ENCODE peak calls at places on chromosomes 12 and 14, in five cellular contexts. X, I, Q, Z and M are unnamed samples.

GRCh38 chr12:132950844-132951535 is 5.1 kb downstream of the ZNF605 start:
- DNase-seq in X (no peak), I (no peak), Q (no peak), Z (no peak), M (no peak)

GRCh38 chr14:67446371-67447032 is 34.5 kb upstream of the PLEK2 start:
- DNase-seq in X (no peak), I (no peak), Q (no peak), Z (no peak), M (no peak)

GRCh38 chr12:88391556-88391955 is 188.7 kb downstream of the KITLG start:
- DNase-seq in X (no peak), I (no peak), Q (peak), Z (no peak), M (no peak)

GRCh38 chr12:118493962-118494361 is 117.6 kb downstream of the SUDS3 start:
- DNase-seq in X (no peak), I (no peak), Q (no peak), Z (no peak), M (no peak)

GRCh38 chr14:22822017-22822618 is 6.9 kb upstream of the SLC7A7 start:
- DNase-seq in X (peak), I (no peak), Q (no peak), Z (no peak), M (no peak)

GRCh38 chr14:35992816-35993511 is 166.8 kb downstream of the BRMS1L start:
- DNase-seq in X (no peak), I (no peak), Q (no peak), Z (no peak), M (no peak)

GRCh38 chr14:59583755-59584154 is 7.1 kb upstream of the CCDC175 start:
- DNase-seq in X (no peak), I (no peak), Q (no peak), Z (no peak), M (no peak)

GRCh38 chr14:20409226-20409625 is 4.1 kb downstream of the TEP1 start:
- DNase-seq in X (no peak), I (no peak), Q (no peak), Z (no peak), M (no peak)

GRCh38 chr12:675562-675961 is 12.3 kb upstream of the NINJ2 start:
- DNase-seq in X (no peak), I (no peak), Q (no peak), Z (no peak), M (no peak)

GRCh38 chr14:73753043-73753886 is 39.1 kb upstream of the PNMA1 start:
- DNase-seq in X (peak), I (no peak), Q (no peak), Z (no peak), M (peak)

GRCh38 chr12:4874671-4875070 is 35.0 kb upstream of the KCNA1 start:
- DNase-seq in X (no peak), I (no peak), Q (no peak), Z (no peak), M (no peak)

GRCh38 chr12:56115329-56115728 is 1.1 kb upstream of the RPL41 start:
- DNase-seq in X (no peak), I (no peak), Q (no peak), Z (no peak), M (no peak)

GRCh38 chr12:81450920-81451739 is 308.0 kb downstream of the PPFIA2 start:
- DNase-seq in X (peak), I (no peak), Q (peak), Z (peak), M (peak)

GRCh38 chr12:26767865-26768264 is 65.1 kb downstream of the ITPR2 start:
- DNase-seq in X (no peak), I (no peak), Q (no peak), Z (no peak), M (no peak)

GRCh38 chr12:51371295-51371953 is 19.8 kb downstream of the GALNT6 start:
- DNase-seq in X (no peak), I (no peak), Q (peak), Z (peak), M (peak)

GRCh38 chr12:5332521-5332920 is 99.4 kb upstream of the NTF3 start:
- DNase-seq in X (no peak), I (no peak), Q (no peak), Z (no peak), M (no peak)

GRCh38 chr12:10753066-10753465 is 29.9 kb upstream of the YBX3 start:
- DNase-seq in X (no peak), I (no peak), Q (no peak), Z (no peak), M (no peak)

GRCh38 chr12:110530511-110530910 is 28.4 kb downstream of the RAD9B start:
- DNase-seq in X (no peak), I (no peak), Q (no peak), Z (no peak), M (no peak)

GRCh38 chr12:131694116-131694838 is 16.6 kb upstream of the SFSWAP start:
- DNase-seq in X (no peak), I (no peak), Q (no peak), Z (no peak), M (no peak)

GRCh38 chr12:51389302-51389999 is 1.8 kb downstream of the GALNT6 start:
- DNase-seq in X (peak), I (no peak), Q (no peak), Z (no peak), M (no peak)

GRCh38 chr12:108568653-108569154 is 6.3 kb downstream of the ISCU start:
- DNase-seq in X (no peak), I (peak), Q (no peak), Z (no peak), M (no peak)

GRCh38 chr12:109679716-109680520 is 33.7 kb upstream of the FAM222A start:
- DNase-seq in X (no peak), I (no peak), Q (no peak), Z (no peak), M (no peak)

GRCh38 chr12:88958961-88959360 is 378.7 kb upstream of the KITLG start:
- DNase-seq in X (no peak), I (no peak), Q (no peak), Z (no peak), M (no peak)

GRCh38 chr14:98926151-98926550 is 345.8 kb downstream of the BCL11B start:
- DNase-seq in X (no peak), I (no peak), Q (no peak), Z (no peak), M (no peak)

GRCh38 chr12:62834971-62835547 is 99.9 kb downstream of the PPM1H start:
- DNase-seq in X (no peak), I (peak), Q (peak), Z (no peak), M (no peak)

DNA sequence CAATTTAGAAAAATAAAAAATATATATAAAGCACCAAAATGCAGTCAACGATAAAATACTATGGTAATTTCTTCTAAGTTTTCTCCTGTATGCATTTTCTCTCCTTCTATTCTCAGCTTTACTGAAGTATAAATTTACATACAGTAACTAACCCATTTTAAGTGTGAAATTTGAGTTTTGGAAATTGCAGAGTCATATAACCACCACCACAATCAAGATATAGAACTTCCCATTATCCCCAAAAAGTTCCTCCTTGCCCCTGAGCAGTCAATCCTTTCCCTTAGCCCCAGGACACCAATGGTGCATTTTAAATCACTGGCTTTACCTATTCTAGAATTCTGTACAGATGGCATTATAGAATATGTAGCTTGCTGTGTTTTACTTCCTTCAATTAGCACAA is 31.0 kb upstream of the BBS10 start:
- DNase-seq in X (no peak), I (no peak), Q (no peak), Z (no peak), M (no peak)
- TF ChIP-seq SRF in X (no peak), I (no peak), Q (no peak), Z (no peak), M (no peak)

GRCh38 chr12:115078988-115079387 is 395.0 kb upstream of the TBX3 start:
- DNase-seq in X (no peak), I (no peak), Q (no peak), Z (no peak), M (no peak)

GRCh38 chr12:115078334-115078733 is 394.4 kb upstream of the TBX3 start:
- DNase-seq in X (no peak), I (no peak), Q (no peak), Z (no peak), M (peak)

GRCh38 chr12:115085594-115085993 is 401.6 kb upstream of the TBX3 start:
- DNase-seq in X (no peak), I (no peak), Q (no peak), Z (no peak), M (no peak)

GRCh38 chr12:115075552-115076170 is 391.7 kb upstream of the TBX3 start:
- DNase-seq in X (peak), I (no peak), Q (no peak), Z (no peak), M (no peak)

DNA sequence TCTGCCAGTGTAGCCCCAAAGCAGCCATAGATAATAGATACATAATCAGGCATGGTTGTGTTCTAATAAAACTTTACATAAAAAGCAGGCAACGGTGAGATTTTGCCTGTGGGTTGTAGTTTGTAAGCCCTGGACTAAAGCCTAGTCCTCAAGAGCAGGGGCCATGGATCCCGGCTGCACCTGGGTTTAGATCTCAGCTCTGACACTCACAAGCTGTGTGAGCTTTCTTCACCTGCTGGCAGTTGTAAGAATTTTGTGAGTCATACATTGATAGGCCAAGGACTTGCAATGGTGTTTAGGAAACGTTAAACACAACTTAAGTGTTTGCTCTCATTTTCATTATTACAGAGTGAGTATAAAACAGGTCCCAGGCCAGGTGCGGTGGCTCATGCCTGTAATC is 395.8 kb upstream of the TBX3 start:
- DNase-seq in X (no peak), I (no peak), Q (no peak), Z (no peak), M (no peak)
- TF ChIP-seq SRF in X (no peak), I (no peak), Q (no peak), Z (no peak), M (no peak)

GRCh38 chr12:94988471-94988870 is 15.0 kb downstream of the NDUFA12 start:
- DNase-seq in X (no peak), I (no peak), Q (no peak), Z (no peak), M (no peak)
- TF ChIP-seq SRF in X (no peak), I (no peak), Q (no peak), Z (no peak), M (no peak)

DNA sequence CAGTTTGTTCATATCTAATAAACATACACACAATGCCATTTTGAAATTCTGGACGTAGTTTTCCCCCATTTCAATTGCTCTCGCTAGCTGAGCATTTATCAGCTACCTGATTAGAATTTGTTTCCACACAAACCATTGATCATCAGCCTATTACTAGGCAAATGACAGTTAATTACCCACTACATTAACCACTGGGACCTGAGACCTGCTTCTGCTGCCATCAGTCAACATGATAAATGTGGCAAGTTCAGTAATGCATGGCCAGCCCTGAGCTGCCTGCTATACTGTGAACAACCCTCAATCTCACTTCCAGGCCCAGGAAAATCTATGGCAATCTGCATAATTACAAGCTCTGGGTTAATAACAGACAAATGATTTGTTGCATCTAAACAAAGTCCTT is 43.5 kb downstream of the LMO3 start:
- DNase-seq in X (no peak), I (no peak), Q (no peak), Z (no peak), M (no peak)
- TF ChIP-seq SRF in X (no peak), I (no peak), Q (no peak), Z (no peak), M (no peak)

DNA sequence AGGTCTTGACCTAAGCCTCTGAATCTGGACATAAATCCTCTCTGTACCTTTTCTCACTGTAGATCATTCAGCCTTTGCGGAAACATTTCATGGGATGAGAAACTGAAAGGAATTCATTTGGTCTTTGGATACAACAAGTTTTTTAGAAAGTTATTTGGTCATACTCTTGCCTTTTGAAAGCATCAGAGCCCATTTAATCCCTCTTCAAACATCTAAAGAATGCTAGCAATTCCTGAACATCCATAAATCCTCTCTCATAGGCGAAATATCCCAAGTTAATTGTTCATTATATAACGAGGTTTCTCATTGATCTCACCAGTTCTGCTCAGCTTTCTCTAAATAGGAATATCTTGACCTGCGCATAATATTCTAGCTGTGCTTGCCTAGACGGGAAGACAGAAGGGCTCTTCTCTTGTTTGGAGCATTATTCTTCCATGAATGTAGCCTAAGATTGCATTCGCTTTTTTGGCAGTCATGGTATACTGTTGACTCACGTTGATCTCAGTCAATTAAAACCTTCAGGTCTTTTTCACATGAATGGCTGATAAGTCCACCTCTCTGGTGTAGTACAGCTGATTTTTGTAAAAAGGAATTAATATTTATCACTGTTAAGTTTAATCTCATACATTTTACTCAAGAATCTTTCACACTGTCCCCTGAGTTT is 24.1 kb downstream of the NTN4 start:
- DNase-seq in X (no peak), I (no peak), Q (no peak), Z (no peak), M (peak)
- TF ChIP-seq SRF in X (no peak), I (no peak), Q (no peak), Z (no peak), M (no peak)